ENCODE peak calls at places on chromosomes 3 and 15, in five cellular contexts. F is AG04450; X is CD8-positive, alpha-beta T cell; E is IMR-90; P is psoas muscle. T is an unnamed sample. For H3K9me3, the result is how much of the 10 kb centered on the place peaks cover.

GRCh38 chr3:44554626-44555592 is at the start of gene ZKSCAN7:
- DNase-seq in F (no peak), X (peak), E (peak), P (peak), T (peak)

GRCh38 chr3:152193673-152194267 is 75.0 kb upstream of the MBNL1 start:
- DNase-seq in F (no peak), X (no peak), E (no peak), P (no peak), T (no peak)

GRCh38 chr3:127446756-127447155 is 143.8 kb downstream of the TPRA1 start:
- DNase-seq in F (no peak), X (no peak), E (no peak), P (no peak), T (no peak)

GRCh38 chr3:195543642-195544536 is 764 bp upstream of the PPP1R2 start:
- DNase-seq in F (no peak), X (peak), E (no peak), P (no peak), T (no peak)

GRCh38 chr15:45732544-45733130 is 97.8 kb downstream of the SQOR start:
- DNase-seq in F (no peak), X (no peak), E (no peak), P (no peak), T (no peak)

GRCh38 chr3:191158247-191158646 is 40.8 kb upstream of the OSTN start:
- DNase-seq in F (no peak), X (no peak), E (no peak), P (no peak), T (no peak)

GRCh38 chr3:114445233-114445632 is 151.4 kb downstream of the TIGIT start:
- DNase-seq in F (no peak), X (no peak), E (peak), P (no peak), T (no peak)

GRCh38 chr3:137105277-137105977 is 147.6 kb downstream of the IL20RB start:
- DNase-seq in F (peak), X (no peak), E (peak), P (no peak), T (no peak)

GRCh38 chr3:138328341-138328740 is 1.3 kb downstream of the NME9 start:
- DNase-seq in F (no peak), X (no peak), E (peak), P (no peak), T (no peak)

GRCh38 chr15:83833569-83833968 is 179.6 kb downstream of the ADAMTSL3 start:
- DNase-seq in F (no peak), X (no peak), E (no peak), P (no peak), T (no peak)

GRCh38 chr15:55829826-55830225 is 86.9 kb upstream of the PRTG start:
- DNase-seq in F (no peak), X (no peak), E (no peak), P (no peak), T (no peak)

GRCh38 chr3:72238341-72238740 is 453.4 kb upstream of the PROK2 start:
- DNase-seq in F (no peak), X (no peak), E (no peak), P (no peak), T (no peak)

GRCh38 chr15:94036156-94036555 is 195.2 kb upstream of the MCTP2 start:
- DNase-seq in F (no peak), X (no peak), E (no peak), P (no peak), T (no peak)

DNA sequence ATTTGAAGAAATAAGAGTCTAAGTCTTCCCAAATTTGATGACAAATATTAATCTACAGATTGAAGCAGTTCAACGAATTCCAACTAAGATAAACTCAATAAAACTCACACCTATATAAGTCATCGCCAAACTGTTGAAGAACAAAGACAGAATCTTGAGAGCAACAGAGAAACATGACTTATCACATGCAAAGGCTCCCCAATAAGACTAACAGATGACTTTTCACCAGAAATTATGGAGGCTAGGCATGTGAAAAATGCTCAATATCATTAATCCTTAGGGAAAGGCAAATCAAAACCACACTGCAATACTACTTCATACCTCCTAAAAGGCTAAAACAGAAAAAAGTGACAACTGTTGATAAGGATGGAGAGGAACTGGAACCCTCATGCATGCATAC is 517.6 kb upstream of the SUCLG2 start:
- DNase-seq in F (no peak), X (no peak), E (no peak), P (no peak), T (no peak)
- H3K9me3 ChIP-seq in F (under half), X (under half), E (under half), P (under half), T (under half)

GRCh38 chr15:48371961-48372360 is 40.7 kb downstream of the DUT start:
- DNase-seq in F (no peak), X (no peak), E (no peak), P (no peak), T (no peak)

GRCh38 chr15:48371550-48371949 is 40.3 kb downstream of the DUT start:
- DNase-seq in F (no peak), X (no peak), E (no peak), P (no peak), T (no peak)

GRCh38 chr15:48375767-48376166 is 44.5 kb downstream of the DUT start:
- DNase-seq in F (no peak), X (no peak), E (no peak), P (no peak), T (no peak)

GRCh38 chr15:48374472-48374871 is 43.2 kb downstream of the DUT start:
- DNase-seq in F (no peak), X (no peak), E (peak), P (no peak), T (no peak)

DNA sequence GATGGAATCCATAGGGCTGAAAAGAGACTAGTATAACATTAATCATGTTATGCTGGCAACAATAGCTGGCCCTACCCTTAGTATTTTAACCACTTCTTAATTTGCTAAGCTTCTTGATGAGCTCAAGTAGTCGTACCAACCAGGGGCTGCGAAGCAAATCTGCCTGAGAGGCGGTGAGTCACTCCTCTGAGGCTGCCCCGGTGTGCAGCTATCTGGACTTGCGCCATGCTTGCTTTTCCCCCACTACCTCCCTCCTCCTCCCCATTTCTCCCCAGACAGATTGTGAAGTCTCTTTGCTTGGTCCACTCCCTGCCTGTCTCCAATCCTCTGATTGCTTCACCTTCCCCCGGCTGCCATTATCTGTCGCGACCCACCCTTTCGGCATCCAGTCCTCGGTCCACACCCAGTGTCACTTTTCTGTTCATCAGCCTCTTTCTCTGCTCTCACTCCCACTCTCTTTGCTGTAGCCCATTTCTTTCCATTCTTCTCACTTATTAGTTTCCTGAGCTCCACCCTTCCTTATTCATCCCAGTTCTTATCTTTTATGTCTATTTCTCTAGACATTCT is 42.7 kb downstream of the DUT start:
- DNase-seq in F (no peak), X (no peak), E (peak), P (peak), T (no peak)
- H3K9me3 ChIP-seq in F (under half), X (under half), E (under half), P (under half), T (under half)

GRCh38 chr15:24621630-24622215 is 53.9 kb upstream of the NPAP1 start:
- DNase-seq in F (no peak), X (no peak), E (no peak), P (no peak), T (no peak)

GRCh38 chr15:24633082-24633481 is 42.5 kb upstream of the NPAP1 start:
- DNase-seq in F (no peak), X (no peak), E (no peak), P (no peak), T (no peak)

GRCh38 chr15:24627443-24627842 is 48.1 kb upstream of the NPAP1 start:
- DNase-seq in F (no peak), X (no peak), E (no peak), P (no peak), T (no peak)
- H3K9me3 ChIP-seq in F (under half), X (under half), E (under half), P (under half), T (under half)

GRCh38 chr3:143105170-143105569 is 14.4 kb upstream of the CHST2 start:
- DNase-seq in F (no peak), X (no peak), E (no peak), P (no peak), T (no peak)
- H3K9me3 ChIP-seq in F (under half), X (under half), E (under half), P (under half), T (under half)

GRCh38 chr15:48872632-48873031 is 5.3 kb upstream of the EID1 start:
- DNase-seq in F (no peak), X (no peak), E (no peak), P (no peak), T (no peak)

GRCh38 chr15:48868018-48868417 is 9.9 kb upstream of the EID1 start:
- DNase-seq in F (no peak), X (no peak), E (no peak), P (no peak), T (no peak)

GRCh38 chr15:48871536-48871935 is 6.4 kb upstream of the EID1 start:
- DNase-seq in F (no peak), X (no peak), E (peak), P (no peak), T (no peak)

GRCh38 chr15:48868549-48868948 is 9.4 kb upstream of the EID1 start:
- DNase-seq in F (no peak), X (no peak), E (peak), P (no peak), T (no peak)

DNA sequence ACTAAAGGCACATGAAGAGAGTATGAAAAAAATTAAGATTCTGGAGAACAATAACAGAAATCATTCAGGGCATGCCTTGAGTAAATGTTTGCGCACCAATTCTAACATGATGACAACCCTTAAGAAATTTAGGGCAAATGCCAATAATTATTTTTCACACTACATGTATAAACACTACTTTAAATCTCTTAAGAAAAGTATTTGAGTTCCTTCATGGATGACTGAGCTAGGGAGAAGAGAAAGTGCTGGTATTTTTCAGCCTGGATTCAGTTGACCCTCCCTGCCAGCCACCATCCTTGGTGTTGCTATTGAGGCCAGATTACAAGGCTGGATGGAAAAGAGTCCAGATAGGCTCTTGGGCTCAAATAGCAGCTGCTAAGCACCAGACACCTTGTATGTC is 8.0 kb upstream of the EID1 start:
- DNase-seq in F (no peak), X (no peak), E (no peak), P (no peak), T (no peak)
- H3K9me3 ChIP-seq in F (under half), X (under half), E (under half), P (under half), T (under half)

T was measured in T-helper 17 cell.